ENCODE peak calls at places on chromosomes 13 and 19, in four cellular contexts. One of them, this sample, is unnamed.

GRCh38 chr19:43126720-43127119 is 44.2 kb upstream of the PSG2 start:
- DNase-seq in stimulated activated CD8-positive, alpha-beta memory T cell treated with anti-CD3 and anti-CD28 coated beads, Interleukin-7, amount 100 ng/mL, for 48 hours: no peak
- DNase-seq in activated gamma-delta T cell treated with anti-CD3 and anti-CD28 coated beads, Interleukin-2, amount 50 U/mL, for 16 hours: no peak
- DNase-seq in stimulated activated CD4-positive, alpha-beta T cell treated with anti-CD3 and anti-CD28 coated beads, Interleukin-15, amount 100 ng/mL, for 24 hours: no peak
- DNase-seq in this sample: no peak

GRCh38 chr13:97855570-97855970 is 97.9 kb upstream of the IPO5 start:
- DNase-seq in activated gamma-delta T cell treated with anti-CD3 and anti-CD28 coated beads, Interleukin-2, amount 50 U/mL, for 16 hours: no peak
- DNase-seq in stimulated activated CD4-positive, alpha-beta T cell treated with anti-CD3 and anti-CD28 coated beads, Interleukin-15, amount 100 ng/mL, for 24 hours: peak; percentile 19
- DNase-seq in stimulated activated CD8-positive, alpha-beta memory T cell treated with anti-CD3 and anti-CD28 coated beads, Interleukin-7, amount 100 ng/mL, for 48 hours: no peak
- DNase-seq in this sample: peak; percentile 56

GRCh38 chr13:113129480-113129879 is 6.9 kb downstream of the F10 start:
- DNase-seq in stimulated activated CD8-positive, alpha-beta memory T cell treated with anti-CD3 and anti-CD28 coated beads, Interleukin-7, amount 100 ng/mL, for 48 hours: no peak
- DNase-seq in activated gamma-delta T cell treated with anti-CD3 and anti-CD28 coated beads, Interleukin-2, amount 50 U/mL, for 16 hours: no peak
- DNase-seq in stimulated activated CD4-positive, alpha-beta T cell treated with anti-CD3 and anti-CD28 coated beads, Interleukin-15, amount 100 ng/mL, for 24 hours: no peak
- DNase-seq in this sample: no peak

GRCh38 chr13:112810608-112811007 is 120.8 kb downstream of the ATP11A start:
- DNase-seq in stimulated activated CD4-positive, alpha-beta T cell treated with anti-CD3 and anti-CD28 coated beads, Interleukin-15, amount 100 ng/mL, for 24 hours: no peak
- DNase-seq in activated gamma-delta T cell treated with anti-CD3 and anti-CD28 coated beads, Interleukin-2, amount 50 U/mL, for 16 hours: no peak
- DNase-seq in stimulated activated CD8-positive, alpha-beta memory T cell treated with anti-CD3 and anti-CD28 coated beads, Interleukin-7, amount 100 ng/mL, for 48 hours: no peak
- DNase-seq in this sample: no peak

GRCh38 chr19:18091217-18091608 is 4.5 kb upstream of the IL12RB1 start:
- DNase-seq in stimulated activated CD4-positive, alpha-beta T cell treated with anti-CD3 and anti-CD28 coated beads, Interleukin-15, amount 100 ng/mL, for 24 hours: peak; percentile 91
- DNase-seq in activated gamma-delta T cell treated with anti-CD3 and anti-CD28 coated beads, Interleukin-2, amount 50 U/mL, for 16 hours: peak; percentile 74
- DNase-seq in stimulated activated CD8-positive, alpha-beta memory T cell treated with anti-CD3 and anti-CD28 coated beads, Interleukin-7, amount 100 ng/mL, for 48 hours: peak; percentile 72
- DNase-seq in this sample: no peak

GRCh38 chr19:29525901-29526729 is at the start of gene VSTM2B:
- DNase-seq in stimulated activated CD8-positive, alpha-beta memory T cell treated with anti-CD3 and anti-CD28 coated beads, Interleukin-7, amount 100 ng/mL, for 48 hours: no peak
- DNase-seq in activated gamma-delta T cell treated with anti-CD3 and anti-CD28 coated beads, Interleukin-2, amount 50 U/mL, for 16 hours: no peak
- DNase-seq in stimulated activated CD4-positive, alpha-beta T cell treated with anti-CD3 and anti-CD28 coated beads, Interleukin-15, amount 100 ng/mL, for 24 hours: no peak
- DNase-seq in this sample: no peak

GRCh38 chr13:97018029-97018819 is 23.9 kb upstream of the OXGR1 start:
- DNase-seq in stimulated activated CD4-positive, alpha-beta T cell treated with anti-CD3 and anti-CD28 coated beads, Interleukin-15, amount 100 ng/mL, for 24 hours: peak; percentile 40
- DNase-seq in stimulated activated CD8-positive, alpha-beta memory T cell treated with anti-CD3 and anti-CD28 coated beads, Interleukin-7, amount 100 ng/mL, for 48 hours: no peak
- DNase-seq in activated gamma-delta T cell treated with anti-CD3 and anti-CD28 coated beads, Interleukin-2, amount 50 U/mL, for 16 hours: no peak
- DNase-seq in this sample: peak; percentile 22

GRCh38 chr19:861756-862528 is 2.5 kb downstream of the CFD start:
- DNase-seq in stimulated activated CD4-positive, alpha-beta T cell treated with anti-CD3 and anti-CD28 coated beads, Interleukin-15, amount 100 ng/mL, for 24 hours: peak; percentile 70
- DNase-seq in activated gamma-delta T cell treated with anti-CD3 and anti-CD28 coated beads, Interleukin-2, amount 50 U/mL, for 16 hours: peak; percentile 55
- DNase-seq in stimulated activated CD8-positive, alpha-beta memory T cell treated with anti-CD3 and anti-CD28 coated beads, Interleukin-7, amount 100 ng/mL, for 48 hours: peak; percentile 21
- DNase-seq in this sample: no peak

This sample was measured in pulmonary artery endothelial cell.